ENCODE peak calls at places on chromosomes 13 and 19, in eight cellular contexts. Y, T, Q, R, C, P, Z and E are unnamed samples.

GRCh38 chr19:58274771-58275199 is 4.0 kb upstream of the ZNF8 start:
- DNase-seq in Y (no peak), T (peak), Q (no peak), R (no peak), C (no peak), P (no peak), Z (no peak), E (no peak)

GRCh38 chr19:11177592-11177991 is 19.8 kb downstream of the KANK2 start:
- DNase-seq in Y (no peak), T (no peak), Q (no peak), R (no peak), C (no peak), P (no peak), Z (no peak), E (no peak)

GRCh38 chr19:1632462-1633268 is 19.8 kb downstream of the TCF3 start:
- DNase-seq in Y (no peak), T (no peak), Q (no peak), R (no peak), C (no peak), P (no peak), Z (no peak), E (no peak)

GRCh38 chr13:83618966-83619365 is 263.3 kb downstream of the SLITRK1 start:
- DNase-seq in Y (no peak), T (peak), Q (no peak), R (no peak), C (no peak), P (no peak), Z (no peak), E (no peak)

GRCh38 chr13:113979791-113980471 is 6.1 kb upstream of the C13orf46 start:
- DNase-seq in Y (peak), T (no peak), Q (no peak), R (no peak), C (no peak), P (no peak), Z (no peak), E (no peak)

GRCh38 chr13:29384466-29384865 is 211.0 kb downstream of the SLC7A1 start:
- DNase-seq in Y (no peak), T (no peak), Q (no peak), R (no peak), C (no peak), P (no peak), Z (no peak), E (no peak)

GRCh38 chr19:14198384-14199376 is 7.3 kb downstream of the ADGRL1 start:
- DNase-seq in Y (no peak), T (no peak), Q (no peak), R (no peak), C (peak), P (no peak), Z (no peak), E (no peak)

GRCh38 chr13:78372581-78372980 is 230.8 kb downstream of the POU4F1 start:
- DNase-seq in Y (no peak), T (no peak), Q (no peak), R (no peak), C (no peak), P (no peak), Z (no peak), E (no peak)

GRCh38 chr13:80084086-80084676 is 256.7 kb downstream of the SPRY2 start:
- DNase-seq in Y (no peak), T (peak), Q (no peak), R (no peak), C (no peak), P (no peak), Z (no peak), E (no peak)

GRCh38 chr19:48510421-48511268 is 990 bp downstream of the LMTK3 start:
- DNase-seq in Y (peak), T (peak), Q (no peak), R (peak), C (peak), P (no peak), Z (peak), E (peak)